ENCODE peak calls at places on chromosomes 6 and 20, in four cellular contexts. D is colonic mucosa, U is adrenal gland, K is uterus. Q is an unnamed sample.

GRCh38 chr6:107237992-107238660 is 122.8 kb upstream of the BEND3 start:
- DNase-seq in K (no peak), U (no peak), D (no peak), Q (no peak)

GRCh38 chr20:19211661-19212523 is 550 bp upstream of the SLC24A3 start:
- DNase-seq in D (peak), K (peak), U (no peak), Q (peak)

GRCh38 chr6:160950507-160950906 is 41.1 kb upstream of the MAP3K4 start:
- DNase-seq in U (no peak), D (no peak), K (no peak), Q (no peak)

GRCh38 chr20:47736570-47737152 is 48.6 kb downstream of the SULF2 start:
- DNase-seq in U (no peak), D (no peak), K (no peak), Q (no peak)

GRCh38 chr6:79913369-79913768 is 34.0 kb downstream of the ELOVL4 start:
- DNase-seq in U (no peak), K (no peak), D (peak), Q (no peak)

GRCh38 chr20:33394718-33395117 is 6.6 kb downstream of the CDK5RAP1 start:
- DNase-seq in K (no peak), U (no peak), D (no peak), Q (no peak)

GRCh38 chr6:161890959-161891358 is 617.1 kb upstream of the AGPAT4 start:
- DNase-seq in U (no peak), K (no peak), D (no peak), Q (no peak)

GRCh38 chr20:45993197-45993951 is 15.3 kb upstream of the MMP9 start:
- DNase-seq in K (no peak), D (peak), U (no peak), Q (peak)

GRCh38 chr6:106069478-106069877 is 16.7 kb upstream of the PRDM1 start:
- DNase-seq in U (no peak), D (peak), K (no peak), Q (no peak)

GRCh38 chr6:45419574-45420082 is 41.9 kb upstream of the SUPT3H start:
- DNase-seq in U (peak), K (peak), D (peak), Q (peak)
- TF ChIP-seq CTCF in U (peak), K (no peak), D (peak), Q (peak)

GRCh38 chr20:63895202-63895885 is 418 bp downstream of the DNAJC5 start:
- DNase-seq in D (no peak), U (no peak), K (no peak), Q (no peak)

GRCh38 chr20:63897978-63898561 is 3.1 kb downstream of the DNAJC5 start:
- DNase-seq in U (no peak), K (no peak), D (no peak), Q (peak)

GRCh38 chr20:63895886-63896135 is 885 bp downstream of the DNAJC5 start:
- DNase-seq in D (no peak), K (no peak), U (no peak), Q (peak)

GRCh38 chr20:63894358-63895201 is at the start of gene DNAJC5:
- DNase-seq in K (peak), U (peak), D (peak), Q (peak)

DNA sequence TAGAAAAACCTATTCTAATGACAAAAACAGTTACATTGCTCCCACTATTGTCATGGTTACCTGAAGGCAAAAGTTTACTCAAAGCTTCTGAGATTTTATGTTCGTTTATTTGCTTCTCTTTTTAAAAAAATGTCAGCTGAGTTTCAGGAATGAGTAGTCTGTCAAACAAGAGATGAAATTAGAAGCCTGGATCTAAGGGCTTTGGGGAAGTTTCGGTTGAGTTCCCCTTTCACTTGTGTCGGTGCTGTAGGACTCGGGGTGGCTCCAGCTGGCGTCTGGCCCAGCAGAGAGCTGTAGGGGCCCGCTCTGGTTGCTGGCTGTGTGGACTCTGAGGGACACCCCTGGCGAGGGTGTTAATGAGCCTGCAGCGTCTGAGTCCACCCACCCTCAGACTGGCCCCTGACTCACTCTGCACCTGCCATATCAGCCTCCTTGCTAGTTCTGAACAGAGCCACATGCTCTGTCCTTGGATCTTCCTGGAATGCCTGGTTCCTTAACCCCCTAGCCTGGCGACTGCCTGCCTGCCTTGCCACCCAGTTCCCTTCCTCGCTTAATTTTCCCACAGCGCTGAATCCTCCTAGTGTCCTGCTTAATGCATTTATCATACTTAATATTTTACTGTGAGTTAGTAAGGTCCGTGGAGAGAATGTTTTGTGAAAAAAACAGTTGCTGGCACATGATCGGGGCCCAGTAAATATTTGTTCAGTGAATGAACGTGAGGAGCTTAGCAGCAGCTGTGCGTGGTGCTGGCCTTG is 1.4 kb downstream of the DNAJC5 start:
- DNase-seq in U (peak), K (no peak), D (peak), Q (peak)
- TF ChIP-seq CTCF in U (no peak), K (no peak), D (no peak), Q (no peak)

DNA sequence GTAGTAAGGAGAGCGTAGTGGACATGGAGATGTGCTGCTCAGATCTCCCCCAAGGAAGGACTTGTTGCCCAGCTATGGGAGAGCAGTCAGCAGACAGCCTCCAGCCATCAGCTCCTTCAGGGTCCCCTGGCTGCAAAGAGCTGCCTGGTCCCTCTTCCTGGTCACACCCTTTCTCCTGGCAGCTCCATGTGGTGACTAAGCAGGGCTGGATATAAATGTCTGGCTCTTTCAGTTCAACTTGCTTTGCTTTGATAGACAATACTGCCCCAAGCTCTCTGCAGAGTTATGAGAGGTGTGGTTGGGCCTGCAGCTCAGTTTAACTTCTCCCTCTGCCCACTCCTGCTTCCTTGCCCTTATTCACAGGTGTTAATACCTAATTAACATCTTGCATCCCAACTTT is 64.1 kb upstream of the DDR1 start:
- DNase-seq in U (no peak), K (no peak), D (peak), Q (no peak)
- TF ChIP-seq CTCF in U (no peak), K (no peak), D (no peak), Q (no peak)

DNA sequence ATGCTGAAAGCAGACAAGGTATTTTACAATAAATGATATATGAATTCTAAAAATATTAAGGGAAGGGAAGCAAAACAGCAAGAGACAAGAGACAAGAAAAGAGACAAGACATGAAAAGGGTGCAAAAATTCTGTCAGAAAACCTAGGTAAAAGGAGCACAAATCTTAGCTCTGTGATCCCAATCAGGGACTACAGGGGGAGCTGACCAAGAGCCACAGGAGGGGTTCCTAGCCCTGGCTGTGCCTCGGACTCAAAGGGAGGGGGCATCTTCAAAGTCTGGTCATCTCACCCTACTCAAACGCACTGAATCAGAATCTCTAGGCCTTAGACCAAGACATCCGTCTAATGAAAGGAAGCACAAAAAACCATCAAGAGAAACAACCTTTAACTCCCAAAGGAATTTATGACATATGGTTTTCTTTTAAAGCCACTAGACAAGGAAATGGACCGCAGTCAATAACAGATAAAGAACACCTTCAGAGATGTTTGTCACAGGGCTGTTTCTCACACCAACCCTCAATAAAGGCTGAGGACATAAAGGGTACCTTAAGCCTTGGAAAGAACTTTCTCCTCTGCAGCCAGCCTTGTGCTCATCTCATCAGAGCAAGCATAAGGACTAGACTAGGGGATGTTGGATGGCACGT is 130.4 kb upstream of the CDYL start:
- DNase-seq in K (no peak), U (no peak), D (no peak), Q (no peak)
- TF ChIP-seq CTCF in K (no peak), U (no peak), D (no peak), Q (no peak)

GRCh38 chr6:13574149-13574570 is 241 bp upstream of the SIRT5 start:
- DNase-seq in U (peak), D (peak), K (peak), Q (peak)
- TF ChIP-seq CTCF in U (peak), D (peak), K (peak), Q (peak)

GRCh38 chr6:135012349-135012748 is 42.3 kb downstream of the HBS1L start:
- DNase-seq in K (no peak), U (no peak), D (no peak), Q (no peak)
- TF ChIP-seq CTCF in K (no peak), U (no peak), D (no peak), Q (no peak)